ENCODE peak calls at places on chromosomes 3 and 15, in eight cellular contexts. G is hepatocyte; A is body of pancreas; O is nucleus accumbens; C is tibial artery; V is COR-L47; N is activated naive CD4-positive, alpha-beta T cell treated with anti-CD3 and anti-CD28 coated beads, Interleukin-2, amount 50 U/mL, for 72 hours; K is frontal cortex. L is an unnamed sample.

GRCh38 chr3:30544811-30545210 is 61.6 kb upstream of the TGFBR2 start:
- DNase-seq in G (no peak), K (no peak), V (no peak), O (no peak), N (no peak), C (peak), A (no peak), L (peak)

GRCh38 chr3:65669163-65669875 is 369.4 kb downstream of the MAGI1 start:
- DNase-seq in V (no peak), K (no peak), C (no peak), G (peak), A (no peak), O (no peak), N (no peak), L (peak)

GRCh38 chr3:32315441-32315840 is 76.2 kb upstream of the CMTM7 start:
- DNase-seq in A (peak), G (no peak), N (no peak), O (no peak), C (no peak), K (no peak), V (no peak), L (no peak)

GRCh38 chr3:116586285-116586944 is 123.2 kb upstream of the TUSC7 start:
- DNase-seq in O (no peak), V (no peak), G (no peak), A (no peak), N (no peak), C (no peak), K (no peak), L (no peak)

GRCh38 chr3:27632431-27633223 is 89.5 kb downstream of the EOMES start:
- DNase-seq in V (peak), A (peak), O (no peak), K (peak), N (peak), C (peak), G (peak), L (peak)

GRCh38 chr3:106740116-106740515 is 637.1 kb upstream of the CCDC54 start:
- DNase-seq in N (no peak), O (no peak), A (no peak), K (no peak), G (no peak), C (no peak), V (no peak), L (peak)

GRCh38 chr15:97902140-97902780 is 58.2 kb upstream of the ARRDC4 start:
- DNase-seq in C (peak), A (no peak), N (no peak), V (no peak), O (no peak), K (no peak), G (no peak), L (no peak)

GRCh38 chr3:16928386-16929132 is 43.8 kb downstream of the PLCL2 start:
- DNase-seq in C (no peak), A (no peak), K (no peak), G (no peak), N (no peak), V (no peak), O (no peak), L (no peak)

GRCh38 chr3:55624238-55624637 is 137.1 kb upstream of the WNT5A start:
- DNase-seq in C (no peak), A (no peak), K (no peak), O (peak), G (no peak), V (no peak), N (no peak), L (no peak)

GRCh38 chr3:12442654-12443501 is 41.4 kb upstream of the TSEN2 start:
- DNase-seq in O (no peak), C (no peak), N (no peak), A (no peak), V (no peak), G (no peak), K (no peak), L (no peak)

GRCh38 chr3:127967296-127967695 is 52.3 kb downstream of the KBTBD12 start:
- DNase-seq in G (no peak), C (no peak), K (no peak), O (no peak), A (no peak), N (no peak), V (no peak), L (no peak)

GRCh38 chr3:64238971-64239667 is 13.9 kb upstream of the PRICKLE2 start:
- DNase-seq in C (peak), K (no peak), V (no peak), O (no peak), N (no peak), G (peak), A (peak), L (peak)

GRCh38 chr15:90414408-90415028 is 26.5 kb downstream of the IQGAP1 start:
- DNase-seq in C (no peak), V (no peak), G (peak), O (no peak), K (no peak), A (no peak), N (no peak), L (no peak)

GRCh38 chr15:69604050-69604378 is 151.4 kb downstream of the RPLP1 start:
- DNase-seq in G (peak), V (peak), K (no peak), A (peak), N (no peak), O (no peak), C (no peak), L (no peak)

GRCh38 chr3:15361494-15362214 is 29.3 kb upstream of the SH3BP5 start:
- DNase-seq in O (no peak), G (no peak), A (no peak), C (peak), V (no peak), K (no peak), N (peak), L (no peak)

L was measured in dermis microvascular lymphatic vessel endothelial cell.